ENCODE peak calls at places on chromosomes 7 and 10, in five cellular contexts. One of them, this sample, is unnamed.

GRCh38 chr7:121328508-121329459 is at the start of gene WNT16:
- DNase-seq in foreskin fibroblast: no peak
- DNase-seq in transverse colon: no peak
- DNase-seq in AG09319: no peak
- DNase-seq in BE2C: peak; percentile 46
- DNase-seq in this sample: no peak

GRCh38 chr10:79079490-79080355 is 11.0 kb downstream of the ZMIZ1 start:
- DNase-seq in BE2C: peak; percentile 48
- DNase-seq in foreskin fibroblast: peak; percentile 56
- DNase-seq in transverse colon: peak; percentile 50
- DNase-seq in AG09319: no peak
- DNase-seq in this sample: no peak

GRCh38 chr7:153190452-153190851 is 430.9 kb downstream of the ACTR3B start:
- DNase-seq in transverse colon: no peak
- DNase-seq in foreskin fibroblast: no peak
- DNase-seq in BE2C: peak; percentile 64
- DNase-seq in AG09319: no peak
- DNase-seq in this sample: no peak

GRCh38 chr7:30923009-30923773 is 11.5 kb downstream of the AQP1 start:
- DNase-seq in foreskin fibroblast: no peak
- DNase-seq in transverse colon: peak; percentile 6
- DNase-seq in BE2C: peak; percentile 8
- DNase-seq in AG09319: no peak
- DNase-seq in this sample: no peak

GRCh38 chr10:1114355-1115261 is 58.4 kb downstream of the WDR37 start:
- DNase-seq in AG09319: no peak
- DNase-seq in transverse colon: no peak
- DNase-seq in foreskin fibroblast: no peak
- DNase-seq in BE2C: no peak
- DNase-seq in this sample: no peak

GRCh38 chr10:129626801-129627434 is 159.9 kb downstream of the MGMT start:
- DNase-seq in BE2C: no peak
- DNase-seq in AG09319: no peak
- DNase-seq in transverse colon: no peak
- DNase-seq in foreskin fibroblast: no peak
- DNase-seq in this sample: no peak

GRCh38 chr7:34840176-34840785 is 182.3 kb downstream of the NPSR1 start:
- DNase-seq in foreskin fibroblast: no peak
- DNase-seq in transverse colon: no peak
- DNase-seq in AG09319: no peak
- DNase-seq in BE2C: no peak
- DNase-seq in this sample: no peak

GRCh38 chr10:3803884-3804741 is 19.1 kb upstream of the KLF6 start:
- DNase-seq in AG09319: no peak
- DNase-seq in foreskin fibroblast: no peak
- DNase-seq in BE2C: no peak
- DNase-seq in transverse colon: no peak
- DNase-seq in this sample: no peak

GRCh38 chr10:111756541-111757061 is 427.0 kb downstream of the GPAM start:
- DNase-seq in transverse colon: peak; percentile 15
- DNase-seq in foreskin fibroblast: no peak
- DNase-seq in AG09319: peak; percentile 5
- DNase-seq in BE2C: peak; percentile 72
- DNase-seq in this sample: no peak

GRCh38 chr7:129122086-129122750 is 22.3 kb upstream of the TSPAN33 start:
- DNase-seq in foreskin fibroblast: no peak
- DNase-seq in AG09319: no peak
- DNase-seq in transverse colon: no peak
- DNase-seq in BE2C: no peak
- DNase-seq in this sample: no peak

GRCh38 chr10:116742367-116743265 is at the start of gene HSPA12A:
- DNase-seq in BE2C: peak; percentile 72
- DNase-seq in AG09319: peak; percentile 38
- DNase-seq in transverse colon: peak; percentile 80
- DNase-seq in foreskin fibroblast: peak; percentile 85
- DNase-seq in this sample: peak; percentile 52

GRCh38 chr7:156777364-156778069 is 115.5 kb downstream of the LMBR1 start:
- DNase-seq in BE2C: no peak
- DNase-seq in foreskin fibroblast: no peak
- DNase-seq in AG09319: no peak
- DNase-seq in transverse colon: no peak
- DNase-seq in this sample: no peak

GRCh38 chr7:538764-539685 is 19.4 kb upstream of the PDGFA start:
- DNase-seq in foreskin fibroblast: no peak
- DNase-seq in AG09319: no peak
- DNase-seq in transverse colon: peak; percentile 65
- DNase-seq in BE2C: no peak
- DNase-seq in this sample: no peak

GRCh38 chr7:106050743-106051110 is 61.4 kb downstream of the SYPL1 start:
- DNase-seq in BE2C: no peak
- DNase-seq in transverse colon: no peak
- DNase-seq in foreskin fibroblast: peak; percentile 55
- DNase-seq in AG09319: no peak
- DNase-seq in this sample: no peak

GRCh38 chr7:106048621-106049020 is 63.5 kb downstream of the SYPL1 start:
- DNase-seq in foreskin fibroblast: no peak
- DNase-seq in transverse colon: no peak
- DNase-seq in BE2C: no peak
- DNase-seq in AG09319: no peak
- DNase-seq in this sample: no peak

GRCh38 chr7:106047818-106048490 is 64.2 kb downstream of the SYPL1 start:
- DNase-seq in BE2C: no peak
- DNase-seq in AG09319: no peak
- DNase-seq in foreskin fibroblast: no peak
- DNase-seq in transverse colon: no peak
- DNase-seq in this sample: no peak

GRCh38 chr7:106049139-106049725 is 62.9 kb downstream of the SYPL1 start:
- DNase-seq in transverse colon: no peak
- DNase-seq in AG09319: no peak
- DNase-seq in foreskin fibroblast: no peak
- DNase-seq in BE2C: no peak
- DNase-seq in this sample: no peak

GRCh38 chr7:106050002-106050742 is 61.9 kb downstream of the SYPL1 start:
- DNase-seq in AG09319: no peak
- DNase-seq in foreskin fibroblast: peak; percentile 59
- DNase-seq in BE2C: peak; percentile 27
- DNase-seq in transverse colon: no peak
- DNase-seq in this sample: no peak
- TF ChIP-seq CTCF in AG09319: peak; percentile 28
- TF ChIP-seq CTCF in foreskin fibroblast: peak; percentile 17
- TF ChIP-seq CTCF in BE2C: peak; percentile 29
- TF ChIP-seq CTCF in transverse colon: no peak
- TF ChIP-seq CTCF in this sample: peak; percentile 57

DNA sequence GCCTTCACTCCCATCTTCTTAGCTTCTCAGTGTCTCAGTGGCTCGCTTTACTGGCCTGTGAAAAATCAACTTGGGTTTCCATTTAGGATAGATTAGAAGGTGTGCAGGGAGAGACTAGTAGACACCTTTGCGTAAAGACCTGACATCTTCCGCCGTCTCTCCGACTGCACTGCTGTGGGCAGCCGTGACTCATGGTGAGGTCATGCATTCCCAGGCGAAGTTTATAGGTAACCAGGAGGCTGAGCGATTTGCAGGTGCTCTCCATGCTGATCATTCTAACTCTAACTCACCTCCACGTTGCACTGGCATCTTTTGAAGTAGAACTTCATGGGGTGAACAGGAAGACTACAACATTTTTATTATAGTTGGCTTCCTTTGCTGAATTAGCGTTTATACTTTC is 68.0 kb upstream of the ZNF438 start:
- DNase-seq in transverse colon: peak; percentile 68
- DNase-seq in foreskin fibroblast: no peak
- DNase-seq in AG09319: no peak
- DNase-seq in BE2C: no peak
- DNase-seq in this sample: no peak
- TF ChIP-seq CTCF in transverse colon: no peak
- TF ChIP-seq CTCF in foreskin fibroblast: no peak
- TF ChIP-seq CTCF in AG09319: no peak
- TF ChIP-seq CTCF in BE2C: no peak
- TF ChIP-seq CTCF in this sample: no peak

DNA sequence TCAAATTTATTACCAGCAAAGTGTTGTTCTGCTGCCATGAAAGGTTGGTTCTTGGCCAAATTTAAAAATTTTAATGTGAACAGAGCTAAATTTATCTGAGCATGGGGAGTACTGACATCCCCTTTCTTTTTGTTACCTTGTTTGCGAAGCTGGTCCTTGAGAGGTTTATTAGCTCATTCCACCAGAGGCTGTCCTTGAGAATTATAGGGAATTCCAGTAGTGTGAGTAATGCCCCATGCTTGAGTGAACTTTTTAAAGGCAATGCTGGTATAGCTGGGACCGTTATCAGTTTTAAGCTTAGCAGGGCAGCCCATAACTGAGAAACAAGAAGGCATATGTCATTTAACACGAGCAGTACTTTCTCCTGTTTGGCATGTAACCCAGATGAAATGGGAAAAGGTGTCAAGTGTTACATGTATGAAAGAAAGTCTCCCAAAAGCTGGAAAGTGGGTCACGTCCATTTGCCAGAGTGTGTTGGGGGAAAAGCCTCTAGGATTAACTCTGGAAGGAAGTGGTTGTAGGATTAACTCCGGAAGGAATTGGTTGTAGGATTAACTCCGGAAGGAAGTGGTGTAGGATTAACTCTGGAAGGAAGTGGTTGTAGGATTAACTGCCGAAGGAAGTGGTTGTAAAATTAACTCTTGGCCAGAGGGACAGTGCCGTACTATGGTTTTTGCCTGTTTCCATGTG is 37.3 kb upstream of the AKR1C2 start:
- DNase-seq in foreskin fibroblast: no peak
- DNase-seq in BE2C: no peak
- DNase-seq in AG09319: no peak
- DNase-seq in transverse colon: no peak
- DNase-seq in this sample: no peak
- TF ChIP-seq CTCF in foreskin fibroblast: no peak
- TF ChIP-seq CTCF in BE2C: no peak
- TF ChIP-seq CTCF in AG09319: no peak
- TF ChIP-seq CTCF in transverse colon: no peak
- TF ChIP-seq CTCF in this sample: no peak

GRCh38 chr7:71633571-71634008 is 501.6 kb downstream of the GALNT17 start:
- DNase-seq in transverse colon: no peak
- DNase-seq in BE2C: no peak
- DNase-seq in foreskin fibroblast: peak; percentile 80
- DNase-seq in AG09319: peak; percentile 49
- DNase-seq in this sample: no peak
- TF ChIP-seq CTCF in transverse colon: no peak
- TF ChIP-seq CTCF in BE2C: no peak
- TF ChIP-seq CTCF in foreskin fibroblast: no peak
- TF ChIP-seq CTCF in AG09319: no peak
- TF ChIP-seq CTCF in this sample: no peak

GRCh38 chr7:112669306-112669705 is 120.9 kb downstream of the TMEM168 start:
- DNase-seq in AG09319: no peak
- DNase-seq in BE2C: no peak
- DNase-seq in transverse colon: no peak
- DNase-seq in foreskin fibroblast: no peak
- DNase-seq in this sample: no peak

GRCh38 chr7:112668561-112668960 is 121.6 kb downstream of the TMEM168 start:
- DNase-seq in AG09319: no peak
- DNase-seq in BE2C: no peak
- DNase-seq in transverse colon: no peak
- DNase-seq in foreskin fibroblast: no peak
- DNase-seq in this sample: no peak

DNA sequence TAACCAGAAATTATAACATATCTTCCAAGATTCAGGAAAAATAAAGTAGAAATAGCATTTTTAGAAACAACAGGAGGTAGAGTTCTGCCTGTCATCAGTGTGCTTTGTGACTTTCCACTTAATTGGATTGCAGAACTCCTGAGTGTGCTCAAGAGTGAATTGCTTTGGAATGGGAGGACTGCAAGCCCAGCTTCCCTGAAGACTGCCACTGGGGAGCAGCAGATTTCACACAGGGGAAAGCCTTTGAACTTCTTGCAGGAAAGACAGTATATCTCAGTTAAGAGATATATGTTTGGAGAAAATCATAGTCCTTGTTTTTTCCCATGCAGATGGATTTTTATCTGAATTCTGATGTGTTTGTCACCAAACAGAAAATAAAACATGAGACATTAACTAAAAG is 124.5 kb downstream of the TMEM168 start:
- DNase-seq in AG09319: no peak
- DNase-seq in BE2C: no peak
- DNase-seq in foreskin fibroblast: peak; percentile 39
- DNase-seq in transverse colon: peak; percentile 59
- DNase-seq in this sample: no peak
- TF ChIP-seq CTCF in AG09319: peak; percentile 0
- TF ChIP-seq CTCF in BE2C: no peak
- TF ChIP-seq CTCF in foreskin fibroblast: no peak
- TF ChIP-seq CTCF in transverse colon: peak; percentile 39
- TF ChIP-seq CTCF in this sample: no peak

DNA sequence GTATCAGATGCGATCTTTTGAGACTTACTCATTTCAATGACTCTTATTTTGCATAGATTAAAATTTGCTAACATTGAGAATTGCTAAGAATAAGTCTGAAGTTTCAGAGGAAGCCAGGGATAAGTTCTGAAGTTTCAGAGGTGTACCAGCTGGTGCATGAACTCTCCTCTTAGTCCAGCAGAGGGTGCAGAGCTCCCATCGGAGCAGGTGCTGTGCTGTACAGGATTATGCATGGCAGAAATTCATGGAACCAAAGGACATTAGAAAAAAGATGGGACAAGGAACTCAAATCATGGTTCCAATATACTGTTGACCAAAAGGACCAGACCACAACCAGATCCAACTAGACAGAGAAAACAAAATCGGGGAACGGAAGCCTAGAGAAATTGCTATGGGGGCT is 41.9 kb downstream of the MGAM2 start:
- DNase-seq in BE2C: no peak
- DNase-seq in foreskin fibroblast: no peak
- DNase-seq in transverse colon: peak; percentile 25
- DNase-seq in AG09319: no peak
- DNase-seq in this sample: no peak
- TF ChIP-seq CTCF in BE2C: peak; percentile 44
- TF ChIP-seq CTCF in foreskin fibroblast: no peak
- TF ChIP-seq CTCF in transverse colon: peak; percentile 24
- TF ChIP-seq CTCF in AG09319: no peak
- TF ChIP-seq CTCF in this sample: no peak

GRCh38 chr10:69093933-69094332 is 6.0 kb downstream of the SRGN start:
- DNase-seq in AG09319: no peak
- DNase-seq in foreskin fibroblast: no peak
- DNase-seq in BE2C: no peak
- DNase-seq in transverse colon: no peak
- DNase-seq in this sample: no peak
- TF ChIP-seq CTCF in AG09319: peak; percentile 36
- TF ChIP-seq CTCF in foreskin fibroblast: peak; percentile 17
- TF ChIP-seq CTCF in BE2C: peak; percentile 18
- TF ChIP-seq CTCF in transverse colon: no peak
- TF ChIP-seq CTCF in this sample: peak; percentile 11

This sample was measured in BJ.